ENCODE peak calls at places on chromosomes 2 and 18, in nine cellular contexts. W is hepatocyte; B is AG04450; N is fibroblast of lung; R is adrenal gland; Z is psoas muscle; C is CD8-positive, alpha-beta T cell; V is endothelial cell of umbilical vein; E is epithelial cell of esophagus. X is an unnamed sample.

GRCh38 chr2:189152476-189152875 is 27.1 kb downstream of the COL5A2 start:
- DNase-seq in E (no peak), Z (no peak), W (no peak), B (no peak), V (no peak), C (no peak), N (peak; percentile 32), R (no peak), X (no peak)

GRCh38 chr2:150788741-150789140 is 301.3 kb upstream of the RND3 start:
- DNase-seq in W (no peak), Z (no peak), V (no peak), E (no peak), C (no peak), N (no peak), R (no peak), B (no peak), X (no peak)

GRCh38 chr18:76992226-76993084 is 140.1 kb downstream of the MBP start:
- DNase-seq in Z (no peak), R (no peak), W (no peak), B (no peak), C (no peak), N (no peak), V (no peak), E (no peak), X (no peak)

GRCh38 chr2:13650586-13651180 is 933.9 kb downstream of the TRIB2 start:
- DNase-seq in B (no peak), C (no peak), N (no peak), W (peak; percentile 25), V (no peak), R (no peak), E (no peak), Z (no peak), X (no peak)

GRCh38 chr18:5543036-5543671 is 643 bp downstream of the EPB41L3 start:
- DNase-seq in B (no peak), R (peak; percentile 34), Z (peak; percentile 55), N (no peak), V (peak; percentile 16), C (no peak), W (peak; percentile 52), E (no peak), X (no peak)

GRCh38 chr2:199811360-199811759 is 39.6 kb downstream of the FTCDNL1 start:
- DNase-seq in Z (no peak), W (no peak), B (no peak), N (peak; percentile 45), V (no peak), E (peak; percentile 10), R (no peak), C (no peak), X (no peak)

GRCh38 chr2:145919507-145919906 is 1399.6 kb upstream of the ZEB2 start:
- DNase-seq in V (peak; percentile 9), E (no peak), R (no peak), C (no peak), Z (no peak), W (no peak), B (no peak), N (peak; percentile 57), X (peak; percentile 53)

GRCh38 chr2:84257871-84258270 is 201.2 kb downstream of the SUCLG1 start:
- DNase-seq in R (no peak), V (no peak), N (no peak), Z (no peak), E (peak; percentile 22), W (peak; percentile 38), B (no peak), C (no peak), X (no peak)

GRCh38 chr18:79361766-79362522 is 33.8 kb upstream of the NFATC1 start:
- DNase-seq in R (no peak), V (no peak), W (no peak), N (peak; percentile 71), E (peak; percentile 24), B (peak; percentile 71), C (no peak), Z (no peak), X (peak; percentile 86)

GRCh38 chr2:28399289-28399688 is 6.6 kb downstream of the FOSL2 start:
- DNase-seq in B (no peak), C (no peak), E (no peak), W (no peak), R (peak; percentile 33), N (no peak), V (no peak), Z (peak; percentile 47), X (no peak)

GRCh38 chr18:34709631-34710429 is at the start of gene DTNA:
- DNase-seq in B (peak; percentile 83), V (peak; percentile 72), C (no peak), R (peak; percentile 30), Z (no peak), W (peak; percentile 71), N (peak; percentile 97), E (peak; percentile 85), X (peak; percentile 98)

GRCh38 chr2:199624958-199625357 is 167.2 kb upstream of the SATB2 start:
- DNase-seq in V (no peak), C (no peak), B (no peak), E (peak; percentile 19), W (peak; percentile 8), R (no peak), N (no peak), Z (no peak), X (no peak)

GRCh38 chr18:22048221-22048620 is 121.2 kb upstream of the GATA6 start:
- DNase-seq in Z (no peak), C (no peak), E (no peak), B (no peak), V (no peak), R (no peak), N (no peak), W (no peak), X (no peak)

GRCh38 chr2:158967731-158968395 is 577 bp upstream of the TANC1 start:
- DNase-seq in E (peak; percentile 37), N (peak; percentile 67), W (peak; percentile 64), Z (peak; percentile 56), C (no peak), V (peak; percentile 48), B (no peak), R (peak; percentile 45), X (peak; percentile 56)

GRCh38 chr2:27096748-27097297 is 10.3 kb downstream of the KHK start:
- DNase-seq in E (no peak), N (no peak), Z (peak; percentile 44), C (no peak), V (no peak), B (no peak), R (no peak), W (no peak), X (no peak)

GRCh38 chr2:159455330-159455918 is 160.9 kb downstream of the BAZ2B start:
- DNase-seq in Z (no peak), N (no peak), B (no peak), R (no peak), E (no peak), W (no peak), V (no peak), C (no peak), X (peak; percentile 16)

GRCh38 chr2:188444106-188444835 is 152.6 kb downstream of the GULP1 start:
- DNase-seq in B (no peak), V (peak; percentile 83), N (no peak), Z (no peak), E (no peak), W (no peak), C (no peak), R (no peak), X (peak; percentile 33)

GRCh38 chr18:37967261-37967660 is 401.7 kb upstream of the CELF4 start:
- DNase-seq in R (no peak), V (no peak), Z (no peak), C (no peak), W (no peak), N (no peak), B (no peak), E (no peak), X (no peak)

DNA sequence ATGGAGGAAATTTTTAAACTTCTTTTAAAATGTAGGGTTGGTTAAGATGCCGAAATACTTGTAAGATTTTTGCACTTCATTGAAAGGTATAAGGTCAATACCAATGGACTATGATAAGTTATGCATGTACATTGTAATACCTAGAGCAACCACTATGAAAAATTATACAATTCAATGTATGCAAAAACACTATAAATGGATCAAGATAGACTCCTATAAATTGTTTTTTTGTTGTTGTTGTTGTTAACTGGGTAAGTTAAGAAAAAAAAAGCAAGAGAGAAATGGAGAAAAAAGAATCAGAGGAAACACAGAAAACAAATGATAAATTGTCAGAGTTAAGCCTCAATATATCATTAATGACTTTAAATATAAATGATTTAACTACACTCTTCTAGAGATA is 421.2 kb downstream of the TMEM182 start:
- DNase-seq in V (no peak), Z (no peak), N (no peak), W (no peak), B (no peak), R (no peak), C (no peak), E (no peak), X (no peak)
- TF ChIP-seq CTCF in V (no peak), Z (no peak), N (no peak), W (no peak), B (no peak), R (no peak), C (no peak), E (no peak), X (no peak)

GRCh38 chr2:39667881-39668276 is 2.2 kb downstream of the TMEM178A start:
- DNase-seq in V (no peak), W (no peak), Z (no peak), B (no peak), N (no peak), E (no peak), C (no peak), R (no peak), X (no peak)
- H3K4me3 ChIP-seq in V (no peak overlapping the region), W (no peak overlapping the region), Z (no peak overlapping the region), B (no peak overlapping the region), N (no peak overlapping the region), E (no peak overlapping the region), C (no peak overlapping the region), R (no peak overlapping the region), X (no peak overlapping the region)

GRCh38 chr2:96117701-96118588 is 1.6 kb upstream of the ADRA2B start:
- DNase-seq in B (no peak), N (no peak), R (no peak), C (no peak), W (peak; percentile 36), V (no peak), Z (no peak), E (peak; percentile 21), X (no peak)
- TF ChIP-seq CTCF in B (no peak), N (no peak), R (no peak), C (no peak), W (peak; percentile 10), V (no peak), Z (no peak), E (peak; percentile 3), X (no peak)

DNA sequence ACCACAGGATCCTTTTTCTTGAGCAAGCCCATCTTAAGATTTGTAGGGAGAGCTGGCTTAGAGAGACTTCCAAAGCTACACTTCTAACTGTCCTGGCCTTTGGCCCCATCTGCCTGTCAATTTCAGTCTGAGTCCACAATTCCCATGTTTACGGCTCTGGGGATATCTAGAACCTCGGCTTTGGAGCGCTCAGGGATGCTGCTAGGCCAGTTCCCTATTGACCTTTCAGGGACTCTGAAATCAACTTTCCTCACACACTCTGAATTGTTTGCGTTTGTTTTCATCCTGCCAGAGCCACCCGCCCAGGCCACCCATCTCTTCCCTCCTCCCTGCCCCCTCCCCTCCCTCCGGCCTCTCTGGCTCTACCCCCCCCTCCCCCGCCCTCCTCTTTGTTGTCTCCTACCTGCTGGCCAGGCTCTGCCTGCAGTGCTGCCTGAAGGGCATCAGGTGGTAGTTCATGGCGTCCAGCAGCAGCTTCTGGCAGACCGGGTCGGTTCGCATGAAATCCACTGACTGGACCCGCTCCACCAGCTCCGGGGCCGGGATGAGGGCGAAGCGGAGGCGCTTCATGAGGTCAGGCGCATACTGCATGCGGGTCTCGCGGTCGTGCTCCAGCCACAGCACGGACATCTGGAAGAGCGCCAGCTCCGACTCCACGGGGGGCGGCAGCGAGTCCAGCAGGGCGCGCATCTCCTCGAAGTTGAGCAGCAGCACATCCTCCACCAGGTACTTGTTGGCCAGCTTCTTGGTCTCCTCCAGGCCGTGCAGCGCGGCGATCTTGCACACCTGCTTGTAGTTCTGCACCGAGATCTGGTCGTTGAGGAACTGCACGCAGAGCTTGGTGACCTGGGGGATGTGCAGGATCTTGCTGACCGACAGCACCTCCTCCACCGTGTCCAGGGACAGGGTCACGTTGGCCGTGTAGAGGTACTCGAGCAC is 3.3 kb downstream of the KLHL14 start:
- DNase-seq in N (no peak), W (peak; percentile 26), Z (peak; percentile 50), B (no peak), E (no peak), C (no peak), R (no peak), V (no peak), X (peak; percentile 5)
- H3K4me3 ChIP-seq in N (no peak overlapping the region), W (no peak overlapping the region), Z (peak overlapping the region; percentile 60), B (no peak overlapping the region), E (no peak overlapping the region), C (no peak overlapping the region), R (no peak overlapping the region), V (no peak overlapping the region), X (no peak overlapping the region)

X was measured in choroid plexus epithelial cell.